ENCODE peak calls at places on chromosomes 13 and 19, in seven cellular contexts. L, P, J, V, W, N and G are unnamed samples.
A peak's percentile ranks its signal among the peaks of the same experiment; 100 is the strongest.

GRCh38 chr19:5045956-5046338 is 77.0 kb downstream of the KDM4B start:
- DNase-seq in L (no peak), P (no peak), J (no peak), V (no peak), W (no peak), N (no peak), G (no peak)

GRCh38 chr13:22240716-22241115 is 569.8 kb downstream of the FGF9 start:
- DNase-seq in L (no peak), P (no peak), J (no peak), V (no peak), W (no peak), N (no peak), G (no peak)

GRCh38 chr19:49497047-49497789 is 984 bp downstream of the RPS11 start:
- DNase-seq in L (peak; percentile 79), P (peak; percentile 88), J (peak; percentile 21), V (peak; percentile 32), W (peak; percentile 67), N (no peak), G (peak; percentile 50)

GRCh38 chr13:105196052-105196451 is 1339.4 kb downstream of the EFNB2 start:
- DNase-seq in L (peak; percentile 36), P (no peak), J (no peak), V (peak; percentile 35), W (peak; percentile 80), N (no peak), G (peak; percentile 80)

GRCh38 chr13:63625869-63626268 is 2210.2 kb upstream of the PCDH20 start:
- DNase-seq in L (no peak), P (no peak), J (no peak), V (no peak), W (peak; percentile 12), N (no peak), G (peak; percentile 15)

GRCh38 chr13:32037471-32037870 is 5.9 kb downstream of the FRY start:
- DNase-seq in L (no peak), P (no peak), J (no peak), V (no peak), W (no peak), N (no peak), G (no peak)

GRCh38 chr13:99959538-99960230 is 11.9 kb downstream of the ZIC5 start:
- DNase-seq in L (no peak), P (no peak), J (no peak), V (peak; percentile 56), W (peak; percentile 18), N (no peak), G (peak; percentile 58)

GRCh38 chr19:38035515-38036495 is 128.8 kb downstream of the SIPA1L3 start:
- DNase-seq in L (no peak), P (no peak), J (no peak), V (no peak), W (no peak), N (no peak), G (peak; percentile 55)

GRCh38 chr13:80239571-80240255 is 101.2 kb downstream of the SPRY2 start:
- DNase-seq in L (no peak), P (no peak), J (no peak), V (no peak), W (peak; percentile 53), N (no peak), G (peak; percentile 18)

GRCh38 chr13:46087481-46087880 is 17.4 kb downstream of the CPB2 start:
- DNase-seq in L (no peak), P (no peak), J (no peak), V (no peak), W (no peak), N (no peak), G (no peak)

GRCh38 chr19:18245297-18245696 is 19.1 kb upstream of the PDE4C start:
- DNase-seq in L (no peak), P (no peak), J (no peak), V (no peak), W (no peak), N (no peak), G (no peak)

GRCh38 chr19:39411006-39411831 is 1.2 kb upstream of the PLEKHG2 start:
- DNase-seq in L (peak; percentile 91), P (no peak), J (no peak), V (no peak), W (peak; percentile 47), N (no peak), G (peak; percentile 65)

GRCh38 chr19:10708261-10708660 is 7.0 kb downstream of the QTRT1 start:
- DNase-seq in L (no peak), P (no peak), J (no peak), V (no peak), W (no peak), N (no peak), G (no peak)